ENCODE peak calls at places on chromosomes 4 and X, in six cellular contexts. One of them, this sample, is unnamed.
A peak's percentile ranks its signal among the peaks of the same experiment; 100 is the strongest.

GRCh38 chr4:175970734-175971133 is 94.9 kb upstream of the WDR17 start:
- DNase-seq in NCI-H510A treated with DMSO at 0.1 percent for 48 hours: no peak
- DNase-seq in astrocyte of the hippocampus: peak; percentile 18
- DNase-seq in NCI-H1436: no peak
- DNase-seq in NCI-H2029: no peak
- DNase-seq in fibroblast of the aortic adventitia: no peak
- DNase-seq in this sample: peak; percentile 3

GRCh38 chr4:176778063-176778462 is 14.7 kb downstream of the VEGFC start:
- DNase-seq in NCI-H2029: no peak
- DNase-seq in astrocyte of the hippocampus: peak; percentile 74
- DNase-seq in NCI-H1436: no peak
- DNase-seq in NCI-H510A treated with DMSO at 0.1 percent for 48 hours: no peak
- DNase-seq in fibroblast of the aortic adventitia: peak; percentile 60
- DNase-seq in this sample: peak; percentile 59

GRCh38 chr4:106444557-106444956 is 76.0 kb upstream of the GIMD1 start:
- DNase-seq in NCI-H1436: no peak
- DNase-seq in NCI-H510A treated with DMSO at 0.1 percent for 48 hours: no peak
- DNase-seq in fibroblast of the aortic adventitia: peak; percentile 33
- DNase-seq in astrocyte of the hippocampus: peak; percentile 1
- DNase-seq in NCI-H2029: no peak
- DNase-seq in this sample: peak; percentile 81

GRCh38 chr4:143346208-143346607 is 9.5 kb downstream of the GAB1 start:
- DNase-seq in NCI-H2029: no peak
- DNase-seq in NCI-H510A treated with DMSO at 0.1 percent for 48 hours: no peak
- DNase-seq in fibroblast of the aortic adventitia: no peak
- DNase-seq in astrocyte of the hippocampus: peak; percentile 39
- DNase-seq in NCI-H1436: no peak
- DNase-seq in this sample: no peak

GRCh38 chrX:47831788-47832187 is 4.9 kb upstream of the ZNF81 start:
- DNase-seq in fibroblast of the aortic adventitia: peak; percentile 36
- DNase-seq in NCI-H1436: peak; percentile 8
- DNase-seq in NCI-H510A treated with DMSO at 0.1 percent for 48 hours: peak; percentile 42
- DNase-seq in astrocyte of the hippocampus: peak; percentile 47
- DNase-seq in NCI-H2029: peak; percentile 9
- DNase-seq in this sample: peak; percentile 61

GRCh38 chr4:64713256-64713840 is 304.1 kb upstream of the TECRL start:
- DNase-seq in NCI-H1436: peak; percentile 0
- DNase-seq in NCI-H2029: no peak
- DNase-seq in NCI-H510A treated with DMSO at 0.1 percent for 48 hours: peak; percentile 13
- DNase-seq in astrocyte of the hippocampus: peak; percentile 53
- DNase-seq in fibroblast of the aortic adventitia: peak; percentile 31
- DNase-seq in this sample: peak; percentile 36

GRCh38 chr4:182478475-182478874 is 235.3 kb downstream of the TENM3 start:
- DNase-seq in astrocyte of the hippocampus: peak; percentile 57
- DNase-seq in NCI-H2029: peak; percentile 44
- DNase-seq in NCI-H510A treated with DMSO at 0.1 percent for 48 hours: peak; percentile 61
- DNase-seq in fibroblast of the aortic adventitia: peak; percentile 60
- DNase-seq in NCI-H1436: peak; percentile 73
- DNase-seq in this sample: peak; percentile 40

GRCh38 chr4:182370491-182370890 is 127.3 kb downstream of the TENM3 start:
- DNase-seq in astrocyte of the hippocampus: peak; percentile 26
- DNase-seq in NCI-H1436: no peak
- DNase-seq in NCI-H2029: no peak
- DNase-seq in NCI-H510A treated with DMSO at 0.1 percent for 48 hours: no peak
- DNase-seq in fibroblast of the aortic adventitia: peak; percentile 48
- DNase-seq in this sample: no peak

GRCh38 chr4:87511500-87511899 is 17.7 kb downstream of the SPARCL1 start:
- DNase-seq in astrocyte of the hippocampus: no peak
- DNase-seq in fibroblast of the aortic adventitia: no peak
- DNase-seq in NCI-H510A treated with DMSO at 0.1 percent for 48 hours: no peak
- DNase-seq in NCI-H1436: no peak
- DNase-seq in NCI-H2029: no peak
- DNase-seq in this sample: no peak

GRCh38 chr4:788636-789297 is 37.2 kb downstream of the CPLX1 start:
- DNase-seq in astrocyte of the hippocampus: no peak
- DNase-seq in fibroblast of the aortic adventitia: no peak
- DNase-seq in NCI-H510A treated with DMSO at 0.1 percent for 48 hours: no peak
- DNase-seq in NCI-H1436: no peak
- DNase-seq in NCI-H2029: no peak
- DNase-seq in this sample: no peak

GRCh38 chr4:15144249-15144966 is 142.1 kb downstream of the CPEB2 start:
- DNase-seq in NCI-H2029: peak; percentile 5
- DNase-seq in NCI-H1436: no peak
- DNase-seq in NCI-H510A treated with DMSO at 0.1 percent for 48 hours: peak; percentile 18
- DNase-seq in fibroblast of the aortic adventitia: no peak
- DNase-seq in astrocyte of the hippocampus: no peak
- DNase-seq in this sample: peak; percentile 15

GRCh38 chr4:52376107-52376704 is 282.9 kb downstream of the USP46 start:
- DNase-seq in fibroblast of the aortic adventitia: peak; percentile 77
- DNase-seq in astrocyte of the hippocampus: peak; percentile 69
- DNase-seq in NCI-H1436: no peak
- DNase-seq in NCI-H510A treated with DMSO at 0.1 percent for 48 hours: peak; percentile 58
- DNase-seq in NCI-H2029: peak; percentile 27
- DNase-seq in this sample: peak; percentile 43

GRCh38 chr4:88357262-88357661 is 21.4 kb upstream of the HERC6 start:
- DNase-seq in NCI-H1436: no peak
- DNase-seq in fibroblast of the aortic adventitia: no peak
- DNase-seq in NCI-H2029: no peak
- DNase-seq in astrocyte of the hippocampus: no peak
- DNase-seq in NCI-H510A treated with DMSO at 0.1 percent for 48 hours: no peak
- DNase-seq in this sample: no peak

GRCh38 chr4:110904435-110905050 is 281.7 kb upstream of the PITX2 start:
- DNase-seq in NCI-H510A treated with DMSO at 0.1 percent for 48 hours: peak; percentile 31
- DNase-seq in NCI-H1436: no peak
- DNase-seq in astrocyte of the hippocampus: no peak
- DNase-seq in NCI-H2029: no peak
- DNase-seq in fibroblast of the aortic adventitia: peak; percentile 22
- DNase-seq in this sample: peak; percentile 32

GRCh38 chrX:49846545-49846944 is 17.4 kb downstream of the PAGE4 start:
- DNase-seq in NCI-H1436: no peak
- DNase-seq in fibroblast of the aortic adventitia: no peak
- DNase-seq in NCI-H510A treated with DMSO at 0.1 percent for 48 hours: no peak
- DNase-seq in astrocyte of the hippocampus: no peak
- DNase-seq in NCI-H2029: no peak
- DNase-seq in this sample: no peak

GRCh38 chr4:77156912-77157858 is at the start of gene CCNG2:
- DNase-seq in NCI-H2029: peak; percentile 88
- DNase-seq in NCI-H1436: peak; percentile 91
- DNase-seq in NCI-H510A treated with DMSO at 0.1 percent for 48 hours: peak; percentile 95
- DNase-seq in fibroblast of the aortic adventitia: peak; percentile 32
- DNase-seq in astrocyte of the hippocampus: peak; percentile 96
- DNase-seq in this sample: no peak

GRCh38 chr4:77036206-77036605 is 39.6 kb downstream of the CCNI start:
- DNase-seq in NCI-H510A treated with DMSO at 0.1 percent for 48 hours: no peak
- DNase-seq in NCI-H1436: no peak
- DNase-seq in astrocyte of the hippocampus: peak; percentile 95
- DNase-seq in NCI-H2029: no peak
- DNase-seq in fibroblast of the aortic adventitia: peak; percentile 95
- DNase-seq in this sample: peak; percentile 16

GRCh38 chr4:80054375-80054774 is 18.7 kb downstream of the ANTXR2 start:
- DNase-seq in astrocyte of the hippocampus: no peak
- DNase-seq in NCI-H2029: no peak
- DNase-seq in NCI-H1436: no peak
- DNase-seq in fibroblast of the aortic adventitia: no peak
- DNase-seq in NCI-H510A treated with DMSO at 0.1 percent for 48 hours: no peak
- DNase-seq in this sample: no peak